ENCODE peak calls at places on chromosomes 6 and 20, in six cellular contexts. G, B, N, V, Y and W are unnamed samples. For H3K27me3 and H3K4me1, the result is how much of the 10 kb centered on the place peaks cover.

GRCh38 chr6:21522773-21523490 is 70.6 kb upstream of the SOX4 start:
- DNase-seq in B (no peak), Y (peak), N (no peak), V (peak), G (no peak), W (no peak)

GRCh38 chr20:3068986-3069900 is 2.2 kb upstream of the OXT start:
- DNase-seq in Y (no peak), B (peak), V (no peak), N (no peak), G (no peak), W (peak)

GRCh38 chr6:100452998-100453397 is 11.7 kb downstream of the SIM1 start:
- DNase-seq in G (no peak), B (no peak), V (no peak), N (no peak), Y (no peak), W (no peak)

GRCh38 chr20:19889011-19889953 is 127.9 kb upstream of the NAA20 start:
- DNase-seq in V (no peak), G (peak), B (peak), Y (no peak), N (peak), W (peak)

GRCh38 chr6:29965873-29966601 is 23.7 kb downstream of the HLA-A start:
- DNase-seq in N (peak), V (no peak), B (peak), G (peak), Y (peak), W (peak)

GRCh38 chr6:105600342-105601293 is 197.7 kb upstream of the PREP start:
- DNase-seq in Y (no peak), V (no peak), B (peak), G (no peak), N (no peak), W (no peak)

GRCh38 chr6:122116105-122116504 is 283.3 kb upstream of the HSF2 start:
- DNase-seq in N (no peak), Y (no peak), B (no peak), V (no peak), G (no peak), W (no peak)

GRCh38 chr6:133368664-133369063 is 127.5 kb downstream of the EYA4 start:
- DNase-seq in N (no peak), B (peak), G (no peak), V (no peak), Y (no peak), W (no peak)

GRCh38 chr20:63060057-63060991 is 53.6 kb upstream of the BHLHE23 start:
- DNase-seq in V (no peak), G (peak), Y (peak), N (no peak), B (peak), W (no peak)

GRCh38 chr6:127160484-127160883 is 42.0 kb downstream of the RSPO3 start:
- DNase-seq in N (no peak), B (no peak), Y (no peak), V (no peak), G (no peak), W (no peak)

GRCh38 chr6:149094156-149094555 is 223.4 kb upstream of the TAB2 start:
- DNase-seq in G (no peak), Y (no peak), V (peak), B (peak), N (no peak), W (no peak)

GRCh38 chr20:19858972-19859371 is 100.9 kb downstream of the RIN2 start:
- DNase-seq in B (peak), G (no peak), N (peak), V (no peak), Y (no peak), W (no peak)

GRCh38 chr20:41336711-41337492 is 3.7 kb upstream of the LPIN3 start:
- DNase-seq in B (no peak), G (no peak), V (no peak), N (no peak), Y (no peak), W (no peak)

GRCh38 chr6:145275019-145275418 is 460.3 kb downstream of the EPM2A start:
- DNase-seq in V (no peak), G (no peak), N (no peak), Y (no peak), B (no peak), W (no peak)

DNA sequence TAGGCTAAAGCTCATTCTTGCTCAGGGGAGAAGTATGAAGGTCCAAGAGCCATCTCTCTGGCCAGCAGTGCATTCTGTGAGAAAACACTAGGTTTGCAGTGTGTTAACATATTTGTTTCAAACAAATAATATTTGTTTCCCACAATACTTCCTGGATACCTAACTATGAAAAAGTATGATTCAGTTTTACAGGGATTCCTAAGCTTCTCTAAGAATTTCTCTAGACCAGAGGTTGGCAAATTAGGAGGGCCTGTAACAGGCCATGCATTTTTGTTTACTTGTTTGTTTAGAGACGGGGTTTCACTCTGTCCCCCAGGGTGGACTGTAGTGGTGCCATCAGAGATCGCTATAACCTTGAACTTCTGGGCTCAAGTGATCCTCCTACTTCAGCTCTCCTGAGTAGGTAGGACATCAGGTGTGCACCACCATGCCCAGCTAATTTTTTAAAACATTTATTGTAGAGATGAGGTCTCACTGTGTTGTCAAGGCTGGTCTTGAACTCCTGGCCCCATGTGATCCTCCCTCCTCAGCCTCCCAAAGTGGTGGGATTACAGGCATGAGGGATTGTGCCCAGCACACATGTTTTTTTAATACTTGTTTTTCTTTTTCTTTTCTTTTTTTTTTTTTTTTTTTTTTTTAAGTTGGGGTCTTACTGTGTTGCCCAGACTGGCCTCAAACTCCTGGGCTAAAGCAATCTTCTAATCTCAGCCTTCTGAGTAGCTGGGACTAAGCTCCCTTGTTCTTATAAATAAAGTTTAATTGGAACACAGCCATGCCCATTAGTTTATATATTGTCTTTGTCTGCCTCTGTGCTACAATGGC is 71.7 kb downstream of the ADGRG6 start:
- DNase-seq in Y (no peak), V (no peak), N (no peak), B (peak), G (no peak), W (no peak)
- H3K4me3 ChIP-seq in Y (no peak), V (no peak), N (no peak), B (no peak), G (no peak), W (no peak)

GRCh38 chr6:166168616-166169548 is 1.2 kb upstream of the TBXT start:
- DNase-seq in G (no peak), N (no peak), V (no peak), B (no peak), Y (no peak), W (no peak)

GRCh38 chr6:166167258-166167731 is 356 bp downstream of the TBXT start:
- DNase-seq in V (no peak), Y (no peak), N (no peak), B (no peak), G (no peak), W (no peak)

GRCh38 chr6:166167801-166168615 is at the start of gene TBXT:
- DNase-seq in Y (peak), V (peak), G (no peak), B (no peak), N (no peak), W (no peak)

GRCh38 chr6:166165558-166166313 is 1.9 kb downstream of the TBXT start:
- DNase-seq in Y (no peak), B (no peak), N (no peak), G (no peak), V (no peak), W (no peak)

GRCh38 chr6:166166314-166167257 is 1.1 kb downstream of the TBXT start:
- DNase-seq in N (no peak), G (no peak), B (no peak), V (no peak), Y (no peak), W (no peak)
- H3K27me3 ChIP-seq in N (half or more), G (half or more), B (half or more), V (half or more), Y (half or more), W (half or more)

GRCh38 chr6:2158596-2159271 is 86.7 kb downstream of the GMDS start:
- DNase-seq in V (peak), B (peak), N (no peak), G (no peak), Y (peak), W (no peak)

GRCh38 chr6:2157441-2158127 is 87.8 kb downstream of the GMDS start:
- DNase-seq in G (no peak), V (no peak), B (peak), N (no peak), Y (peak), W (no peak)

GRCh38 chr6:2149370-2150006 is 95.9 kb downstream of the GMDS start:
- DNase-seq in B (no peak), V (no peak), N (no peak), Y (no peak), G (no peak), W (no peak)

GRCh38 chr6:2155206-2155605 is 90.2 kb downstream of the GMDS start:
- DNase-seq in B (no peak), V (no peak), N (no peak), G (no peak), Y (no peak), W (no peak)
- H3K4me1 ChIP-seq in B (under half), V (under half), N (under half), G (under half), Y (under half), W (under half)

GRCh38 chr6:115894426-115894992 is 166.2 kb downstream of the FRK start:
- DNase-seq in Y (no peak), N (no peak), B (no peak), V (no peak), G (no peak), W (no peak)
- H3K4me3 ChIP-seq in Y (no peak), N (no peak), B (no peak), V (no peak), G (no peak), W (no peak)

GRCh38 chr20:15077733-15078132 is 740.3 kb upstream of the FLRT3 start:
- DNase-seq in V (no peak), B (no peak), G (no peak), Y (no peak), N (no peak), W (no peak)
- H3K27me3 ChIP-seq in V (under half), B (under half), G (under half), Y (under half), N (under half), W (under half)